ENCODE peak calls at places on chromosomes 5 and 9, in ten cellular contexts. One of them, this sample, is unnamed.

GRCh38 chr9:72351538-72352453 is 13.2 kb downstream of the ZFAND5 start:
- DNase-seq in activated CD4-positive, alpha-beta T cell treated with anti-CD3 and anti-CD28 coated beads for 1 hour: no peak
- DNase-seq in stomach: no peak
- DNase-seq in fibroblast of pulmonary artery: peak; percentile 45
- DNase-seq in HT-29: peak; percentile 16
- DNase-seq in SK-N-DZ: no peak
- DNase-seq in NCI-H1417: no peak
- DNase-seq in non-pigmented ciliary epithelial cell: no peak
- DNase-seq in AG10803: no peak
- DNase-seq in adrenal gland: no peak
- DNase-seq in this sample: peak; percentile 90

GRCh38 chr9:91771027-91771426 is 179.0 kb downstream of the ROR2 start:
- DNase-seq in activated CD4-positive, alpha-beta T cell treated with anti-CD3 and anti-CD28 coated beads for 1 hour: no peak
- DNase-seq in stomach: no peak
- DNase-seq in fibroblast of pulmonary artery: peak; percentile 92
- DNase-seq in HT-29: peak; percentile 22
- DNase-seq in SK-N-DZ: no peak
- DNase-seq in NCI-H1417: no peak
- DNase-seq in non-pigmented ciliary epithelial cell: peak; percentile 83
- DNase-seq in AG10803: peak; percentile 95
- DNase-seq in adrenal gland: no peak
- DNase-seq in this sample: peak; percentile 94

GRCh38 chr5:139644646-139645494 is 3.3 kb upstream of the CXXC5 start:
- DNase-seq in activated CD4-positive, alpha-beta T cell treated with anti-CD3 and anti-CD28 coated beads for 1 hour: no peak
- DNase-seq in stomach: peak; percentile 14
- DNase-seq in fibroblast of pulmonary artery: no peak
- DNase-seq in HT-29: no peak
- DNase-seq in SK-N-DZ: no peak
- DNase-seq in NCI-H1417: no peak
- DNase-seq in non-pigmented ciliary epithelial cell: no peak
- DNase-seq in AG10803: no peak
- DNase-seq in adrenal gland: no peak
- DNase-seq in this sample: no peak

GRCh38 chr9:113589407-113589806 is 125.9 kb downstream of the RGS3 start:
- DNase-seq in activated CD4-positive, alpha-beta T cell treated with anti-CD3 and anti-CD28 coated beads for 1 hour: no peak
- DNase-seq in stomach: no peak
- DNase-seq in fibroblast of pulmonary artery: no peak
- DNase-seq in HT-29: no peak
- DNase-seq in SK-N-DZ: no peak
- DNase-seq in NCI-H1417: no peak
- DNase-seq in non-pigmented ciliary epithelial cell: no peak
- DNase-seq in AG10803: no peak
- DNase-seq in adrenal gland: no peak
- DNase-seq in this sample: no peak

GRCh38 chr5:176810084-176810597 is at the start of gene UNC5A:
- DNase-seq in activated CD4-positive, alpha-beta T cell treated with anti-CD3 and anti-CD28 coated beads for 1 hour: peak; percentile 12
- DNase-seq in stomach: no peak
- DNase-seq in fibroblast of pulmonary artery: peak; percentile 36
- DNase-seq in HT-29: no peak
- DNase-seq in SK-N-DZ: peak; percentile 92
- DNase-seq in NCI-H1417: peak; percentile 89
- DNase-seq in non-pigmented ciliary epithelial cell: no peak
- DNase-seq in AG10803: peak; percentile 8
- DNase-seq in adrenal gland: peak; percentile 42
- DNase-seq in this sample: peak; percentile 21

GRCh38 chr5:169171495-169171894 is 129.4 kb downstream of the SLIT3 start:
- DNase-seq in activated CD4-positive, alpha-beta T cell treated with anti-CD3 and anti-CD28 coated beads for 1 hour: no peak
- DNase-seq in stomach: no peak
- DNase-seq in fibroblast of pulmonary artery: no peak
- DNase-seq in HT-29: no peak
- DNase-seq in SK-N-DZ: no peak
- DNase-seq in NCI-H1417: no peak
- DNase-seq in non-pigmented ciliary epithelial cell: no peak
- DNase-seq in AG10803: peak; percentile 24
- DNase-seq in adrenal gland: no peak
- DNase-seq in this sample: no peak

GRCh38 chr5:173736923-173737412 is 120.5 kb upstream of the BOD1 start:
- DNase-seq in activated CD4-positive, alpha-beta T cell treated with anti-CD3 and anti-CD28 coated beads for 1 hour: no peak
- DNase-seq in stomach: peak; percentile 34
- DNase-seq in fibroblast of pulmonary artery: no peak
- DNase-seq in HT-29: peak; percentile 60
- DNase-seq in SK-N-DZ: peak; percentile 49
- DNase-seq in NCI-H1417: peak; percentile 58
- DNase-seq in non-pigmented ciliary epithelial cell: no peak
- DNase-seq in AG10803: no peak
- DNase-seq in adrenal gland: no peak
- DNase-seq in this sample: no peak

GRCh38 chr5:137374110-137374853 is 124.8 kb downstream of the SPOCK1 start:
- DNase-seq in activated CD4-positive, alpha-beta T cell treated with anti-CD3 and anti-CD28 coated beads for 1 hour: no peak
- DNase-seq in stomach: no peak
- DNase-seq in fibroblast of pulmonary artery: no peak
- DNase-seq in HT-29: no peak
- DNase-seq in SK-N-DZ: no peak
- DNase-seq in NCI-H1417: peak; percentile 93
- DNase-seq in non-pigmented ciliary epithelial cell: no peak
- DNase-seq in AG10803: no peak
- DNase-seq in adrenal gland: no peak
- DNase-seq in this sample: no peak

GRCh38 chr9:121866927-121867326 is 215.5 kb downstream of the DAB2IP start:
- DNase-seq in activated CD4-positive, alpha-beta T cell treated with anti-CD3 and anti-CD28 coated beads for 1 hour: no peak
- DNase-seq in stomach: no peak
- DNase-seq in fibroblast of pulmonary artery: no peak
- DNase-seq in HT-29: no peak
- DNase-seq in SK-N-DZ: no peak
- DNase-seq in NCI-H1417: no peak
- DNase-seq in non-pigmented ciliary epithelial cell: no peak
- DNase-seq in AG10803: no peak
- DNase-seq in adrenal gland: no peak
- DNase-seq in this sample: no peak

This sample was measured in fibroblast of mammary gland.